ENCODE peak calls at places on chromosome 19, in ten cellular contexts. J is Jurkat, Clone E6-1; K is NCI-H1105 treated with DMSO at 0.1 percent for 48 hours; Z is activated CD4-positive, alpha-beta T cell treated with anti-CD3 and anti-CD28 coated beads for 48 hours; M is retinal pigment epithelial cell; S is fibroblast of pulmonary artery; W is PC-3; P is skeletal muscle cell; N is GM18507; A is HTR-8/SVneo. O is an unnamed sample.

GRCh38 chr19:10887616-10888367 is 16.4 kb downstream of the CARM1 start:
- DNase-seq in W (no peak), M (no peak), K (no peak), P (no peak), N (no peak), A (no peak), Z (no peak), J (no peak), S (no peak), O (no peak)

GRCh38 chr19:4267101-4267900 is 11.8 kb upstream of the SHD start:
- DNase-seq in Z (peak), N (peak), P (no peak), K (peak), J (peak), W (peak), A (no peak), S (peak), M (no peak), O (peak)

GRCh38 chr19:15869109-15869555 is 28.7 kb downstream of the CYP4F2 start:
- DNase-seq in W (peak), A (peak), P (no peak), N (peak), Z (peak), S (peak), J (peak), K (peak), M (no peak), O (peak)

GRCh38 chr19:41018736-41019290 is 27.7 kb downstream of the CYP2B6 start:
- DNase-seq in J (no peak), A (no peak), K (no peak), M (no peak), S (no peak), P (no peak), N (no peak), Z (no peak), W (no peak), O (no peak)

GRCh38 chr19:6580313-6580712 is 10.6 kb downstream of the CD70 start:
- DNase-seq in Z (no peak), A (peak), P (no peak), M (no peak), N (no peak), W (peak), K (no peak), S (peak), J (no peak), O (no peak)

GRCh38 chr19:22622020-22622419 is 12.1 kb upstream of the ZNF492 start:
- DNase-seq in W (no peak), M (no peak), Z (no peak), S (no peak), A (no peak), N (no peak), P (no peak), K (no peak), J (no peak), O (no peak)

GRCh38 chr19:10111405-10111811 is at the start of gene P2RY11:
- DNase-seq in J (no peak), M (no peak), A (no peak), W (no peak), P (no peak), N (no peak), S (no peak), Z (peak), K (no peak), O (no peak)

GRCh38 chr19:1590641-1591397 is 1.8 kb downstream of the MBD3 start:
- DNase-seq in W (no peak), N (no peak), P (no peak), S (peak), J (peak), K (no peak), Z (peak), M (no peak), A (no peak), O (peak)

GRCh38 chr19:7637374-7638256 is 705 bp downstream of the STXBP2 start:
- DNase-seq in K (no peak), N (no peak), J (no peak), S (peak), M (no peak), P (no peak), A (no peak), W (peak), Z (peak), O (no peak)

GRCh38 chr19:48510421-48511268 is 990 bp downstream of the LMTK3 start:
- DNase-seq in A (no peak), M (no peak), W (peak), K (peak), N (no peak), S (peak), P (no peak), J (peak), Z (peak), O (peak)